ENCODE peak calls at places on chromosomes 1 and 21, in seven cellular contexts. Z is NCI-H524 treated with DMSO at 0.1 percent for 48 hours; W is glomerular endothelial cell; I is H1; E is stimulated activated CD8-positive, alpha-beta memory T cell treated with anti-CD3 and anti-CD28 coated beads, Interleukin-15, amount 100 ng/mL, for 4 hours; G is effector memory CD4-positive, alpha-beta T cell; C is activated CD8-positive, alpha-beta T cell treated with anti-CD3 and anti-CD28 coated beads, Interleukin-2, amount 10 ng/mL, durations not matched to agents 7 days and 5 days. V is an unnamed sample.
A peak's percentile ranks its signal among the peaks of the same experiment; 100 is the strongest.

GRCh38 chr1:234987415-234988159 is 141.1 kb downstream of the TOMM20 start:
- DNase-seq in W (peak; percentile 89), E (no peak), Z (no peak), I (no peak), G (no peak), C (no peak), V (no peak)

GRCh38 chr1:15476927-15477326 is 1.0 kb downstream of the CELA2B start:
- DNase-seq in C (no peak), G (no peak), W (no peak), E (no peak), I (no peak), Z (no peak), V (no peak)

GRCh38 chr1:22868331-22868730 is 104.3 kb downstream of the LACTBL1 start:
- DNase-seq in G (no peak), E (no peak), W (no peak), Z (no peak), I (no peak), C (no peak), V (no peak)

GRCh38 chr1:4702927-4703326 is 48.5 kb downstream of the AJAP1 start:
- DNase-seq in E (no peak), W (no peak), Z (no peak), I (no peak), G (no peak), C (no peak), V (peak; percentile 22)

GRCh38 chr1:12173631-12174121 is 6.9 kb downstream of the TNFRSF1B start:
- DNase-seq in E (peak; percentile 96), G (peak; percentile 91), Z (no peak), C (peak; percentile 97), W (no peak), I (no peak), V (no peak)

GRCh38 chr21:32083175-32083574 is 195.7 kb downstream of the MIS18A start:
- DNase-seq in G (no peak), Z (peak; percentile 86), E (no peak), C (no peak), I (no peak), W (no peak), V (no peak)

GRCh38 chr1:93692983-93693591 is 11.4 kb upstream of the BCAR3 start:
- DNase-seq in E (no peak), G (no peak), C (peak; percentile 62), W (peak; percentile 47), Z (no peak), I (no peak), V (no peak)

GRCh38 chr1:169321539-169321938 is 46.1 kb downstream of the NME7 start:
- DNase-seq in W (no peak), G (no peak), I (no peak), Z (peak; percentile 46), E (no peak), C (no peak), V (no peak)

GRCh38 chr1:29832471-29832870 is 596.1 kb downstream of the PTPRU start:
- DNase-seq in G (no peak), E (no peak), C (no peak), I (no peak), W (no peak), Z (no peak), V (no peak)

GRCh38 chr1:162856260-162856659 is 4.7 kb downstream of the CCDC190 start:
- DNase-seq in E (no peak), C (no peak), G (no peak), W (peak; percentile 65), Z (no peak), I (no peak), V (no peak)